ENCODE peak calls at places on chromosome 18, in ten cellular contexts. Y is HepG2, O is choroid plexus epithelial cell, K is tibial nerve, D is lower leg skin, N is HFFc6, M is upper lobe of right lung, S is mammary epithelial cell, B is astrocyte of the spinal cord, U is fibroblast of pulmonary artery. T is an unnamed sample.

GRCh38 chr18:22667158-22667557 is 249.4 kb upstream of the CTAGE1 start:
- DNase-seq in Y (no peak), O (no peak), K (no peak), D (no peak), N (no peak), M (no peak), S (no peak), B (no peak), U (no peak), T (no peak)

GRCh38 chr18:69455120-69455519 is 54.4 kb downstream of the DOK6 start:
- DNase-seq in Y (no peak), O (peak), K (no peak), D (no peak), N (no peak), M (no peak), S (no peak), B (no peak), U (no peak), T (no peak)

GRCh38 chr18:72848534-72849237 is 19.1 kb downstream of the NETO1 start:
- DNase-seq in Y (no peak), O (no peak), K (no peak), D (no peak), N (no peak), M (no peak), S (peak), B (peak), U (no peak), T (peak)

GRCh38 chr18:6672909-6673308 is 56.6 kb upstream of the ARHGAP28 start:
- DNase-seq in Y (no peak), O (no peak), K (no peak), D (no peak), N (no peak), M (no peak), S (no peak), B (no peak), U (no peak), T (no peak)

GRCh38 chr18:12989397-12990127 is 1.6 kb upstream of the CEP192 start:
- DNase-seq in Y (no peak), O (no peak), K (no peak), D (no peak), N (no peak), M (no peak), S (no peak), B (no peak), U (no peak), T (no peak)

GRCh38 chr18:21769206-21769605 is 28.6 kb downstream of the MIB1 start:
- DNase-seq in Y (no peak), O (no peak), K (no peak), D (no peak), N (no peak), M (no peak), S (no peak), B (peak), U (no peak), T (no peak)

GRCh38 chr18:57970356-57971095 is 73.5 kb upstream of the NEDD4L start:
- DNase-seq in Y (peak), O (no peak), K (no peak), D (no peak), N (no peak), M (no peak), S (no peak), B (no peak), U (no peak), T (no peak)

GRCh38 chr18:21490745-21491144 is 109.8 kb downstream of the ESCO1 start:
- DNase-seq in Y (no peak), O (peak), K (no peak), D (no peak), N (no peak), M (no peak), S (no peak), B (no peak), U (no peak), T (no peak)

GRCh38 chr18:61869631-61870030 is 23.2 kb downstream of the RNF152 start:
- DNase-seq in Y (no peak), O (peak), K (no peak), D (no peak), N (no peak), M (no peak), S (no peak), B (no peak), U (no peak), T (no peak)

GRCh38 chr18:34729264-34729663 is 19.2 kb downstream of the DTNA start:
- DNase-seq in Y (peak), O (peak), K (no peak), D (no peak), N (peak), M (no peak), S (peak), B (peak), U (peak), T (no peak)

GRCh38 chr18:12309683-12310198 is 1.7 kb downstream of the TUBB6 start:
- DNase-seq in Y (no peak), O (peak), K (no peak), D (no peak), N (peak), M (no peak), S (peak), B (no peak), U (peak), T (no peak)

GRCh38 chr18:27014841-27015240 is 149.3 kb upstream of the AQP4 start:
- DNase-seq in Y (peak), O (no peak), K (no peak), D (no peak), N (no peak), M (no peak), S (no peak), B (no peak), U (no peak), T (no peak)

GRCh38 chr18:30163573-30163972 is 879.0 kb downstream of the DSC3 start:
- DNase-seq in Y (no peak), O (no peak), K (no peak), D (no peak), N (no peak), M (no peak), S (peak), B (no peak), U (no peak), T (no peak)

GRCh38 chr18:58298251-58299134 is 254.5 kb downstream of the NEDD4L start:
- DNase-seq in Y (no peak), O (no peak), K (no peak), D (no peak), N (no peak), M (no peak), S (no peak), B (no peak), U (no peak), T (no peak)

GRCh38 chr18:21735452-21736015 is 5.1 kb upstream of the MIB1 start:
- DNase-seq in Y (peak), O (peak), K (no peak), D (no peak), N (peak), M (peak), S (no peak), B (peak), U (peak), T (no peak)

GRCh38 chr18:51185075-51185474 is 12.4 kb downstream of the MEX3C start:
- DNase-seq in Y (no peak), O (peak), K (no peak), D (no peak), N (no peak), M (no peak), S (no peak), B (no peak), U (no peak), T (no peak)

GRCh38 chr18:64288446-64288845 is 139.6 kb upstream of the LINC00305 start:
- DNase-seq in Y (no peak), O (no peak), K (no peak), D (no peak), N (no peak), M (no peak), S (no peak), B (no peak), U (no peak), T (no peak)

DNA sequence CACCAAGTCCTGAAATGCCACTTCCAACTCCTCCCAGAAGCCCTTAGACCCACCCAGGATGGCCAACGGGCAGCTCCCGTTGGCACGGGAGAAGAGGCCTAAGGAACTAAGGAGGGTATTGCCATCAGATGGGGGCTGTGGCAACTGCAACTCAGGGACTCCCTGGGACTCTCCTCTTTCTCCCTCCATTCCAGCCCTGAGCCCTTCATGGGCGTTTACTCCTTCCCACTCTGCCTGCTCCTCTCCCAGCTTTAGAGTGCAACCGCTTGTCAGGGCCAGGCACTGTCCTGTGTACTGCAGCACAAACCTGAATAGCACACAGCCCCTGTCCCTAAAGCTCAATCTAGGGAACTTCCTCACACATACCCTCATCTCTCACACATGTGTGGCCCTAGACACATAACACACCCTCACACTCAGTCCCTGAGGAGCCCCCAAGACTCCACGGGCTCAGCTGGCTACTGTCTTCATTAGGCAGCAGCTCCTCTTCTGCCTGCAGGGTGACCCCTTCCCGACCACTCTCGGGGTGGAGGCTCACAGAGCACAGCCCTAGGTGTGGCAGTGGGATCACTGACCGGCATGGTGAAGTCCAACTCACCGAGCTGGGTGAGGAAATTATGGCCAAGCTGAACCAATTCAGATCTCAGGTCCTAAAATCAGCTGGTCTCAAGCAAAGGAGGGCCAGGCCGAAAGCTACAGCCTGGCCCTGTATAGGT is 316.3 kb downstream of the CELF4 start:
- DNase-seq in Y (no peak), O (no peak), K (no peak), D (no peak), N (no peak), M (peak), S (no peak), B (no peak), U (no peak), T (no peak)
- TF ChIP-seq CTCF in Y (no peak), O (no peak), K (no peak), D (no peak), N (no peak), M (no peak), S (no peak), B (no peak), U (no peak), T (no peak)

DNA sequence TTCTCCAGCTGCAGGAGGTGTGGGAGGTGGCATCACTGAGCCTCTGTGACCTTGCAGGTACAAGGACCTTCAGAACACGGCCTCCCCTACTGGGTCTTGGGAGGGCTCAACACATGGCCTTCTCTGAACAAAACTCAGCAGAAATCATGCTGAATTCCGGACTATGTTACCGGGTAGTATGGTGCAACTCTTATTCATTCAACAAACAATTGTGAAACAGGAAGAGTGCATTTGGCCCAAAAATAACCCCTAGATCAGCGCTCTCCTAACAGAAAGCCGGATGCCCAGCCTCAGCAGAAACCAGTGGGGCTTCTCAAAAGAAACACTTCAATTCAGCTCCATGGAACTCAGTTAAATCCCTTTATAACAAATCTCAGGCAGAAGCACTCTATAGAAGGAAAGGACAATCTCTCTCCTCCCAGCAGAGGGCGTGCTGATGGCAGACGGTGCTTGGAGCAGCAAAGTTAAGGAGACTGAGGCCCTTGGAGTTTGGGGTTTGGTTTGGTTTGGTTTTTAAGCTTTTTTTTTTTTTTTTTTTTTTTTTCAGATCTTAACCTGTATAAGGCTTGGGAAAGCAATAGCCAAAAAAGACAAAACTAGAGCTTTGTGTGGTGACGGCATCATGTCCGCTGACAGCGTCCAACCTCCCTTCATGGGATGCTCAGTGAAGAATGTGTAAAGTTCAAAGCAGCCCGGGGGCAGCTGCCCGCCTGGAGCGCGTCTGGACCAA is 104.2 kb upstream of the SALL3 start:
- DNase-seq in Y (peak), O (peak), K (no peak), D (no peak), N (no peak), M (no peak), S (no peak), B (no peak), U (peak), T (no peak)
- TF ChIP-seq CTCF in Y (peak), O (peak), K (peak), D (no peak), N (peak), M (peak), S (peak), B (peak), U (peak), T (peak)

GRCh38 chr18:33022370-33022769 is 249.5 kb upstream of the KLHL14 start:
- DNase-seq in Y (no peak), O (no peak), K (no peak), D (no peak), N (no peak), M (no peak), S (no peak), B (no peak), U (no peak), T (no peak)
- TF ChIP-seq CTCF in Y (no peak), O (no peak), K (no peak), D (no peak), N (no peak), M (no peak), S (peak), B (no peak), U (no peak), T (no peak)

GRCh38 chr18:48055351-48055750 is 124.9 kb upstream of the SMAD2 start:
- DNase-seq in Y (no peak), O (no peak), K (no peak), D (no peak), N (no peak), M (peak), S (no peak), B (no peak), U (no peak), T (no peak)
- TF ChIP-seq CTCF in Y (no peak), O (no peak), K (no peak), D (no peak), N (no peak), M (no peak), S (no peak), B (no peak), U (no peak), T (no peak)

DNA sequence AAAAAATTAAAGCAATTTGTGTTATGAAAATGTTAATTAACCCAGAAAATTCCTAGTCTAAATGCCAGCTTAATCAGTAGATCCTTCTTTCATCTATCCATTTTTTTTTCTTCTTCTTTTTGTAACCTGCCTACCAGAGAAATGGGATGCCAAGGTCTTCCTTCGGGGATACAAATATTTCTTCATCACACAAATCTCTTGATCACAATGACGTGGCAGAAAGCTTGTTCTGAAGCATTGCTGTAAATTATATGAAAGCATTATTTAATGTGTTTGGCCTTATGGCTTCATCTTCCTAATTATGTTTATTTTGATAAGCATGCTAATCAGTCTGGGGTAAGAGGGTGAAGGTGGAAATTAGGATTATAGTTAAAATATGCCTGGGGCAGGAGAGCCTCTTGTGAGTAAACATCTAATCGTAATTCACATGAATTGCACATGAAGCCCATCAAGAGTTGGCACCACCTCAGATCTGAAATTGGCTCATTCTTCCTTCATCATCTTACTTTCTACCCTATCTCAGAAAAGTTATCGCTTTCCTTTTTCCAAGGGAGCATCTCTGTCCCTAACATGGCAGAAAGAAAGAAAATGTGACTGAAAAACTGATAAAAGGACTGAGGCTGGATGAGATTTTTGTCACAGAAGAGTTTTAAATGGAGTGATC is 77.1 kb upstream of the PMAIP1 start:
- DNase-seq in Y (no peak), O (no peak), K (no peak), D (no peak), N (no peak), M (no peak), S (no peak), B (no peak), U (no peak), T (no peak)
- TF ChIP-seq CTCF in Y (no peak), O (no peak), K (no peak), D (no peak), N (no peak), M (no peak), S (no peak), B (no peak), U (no peak), T (no peak)

DNA sequence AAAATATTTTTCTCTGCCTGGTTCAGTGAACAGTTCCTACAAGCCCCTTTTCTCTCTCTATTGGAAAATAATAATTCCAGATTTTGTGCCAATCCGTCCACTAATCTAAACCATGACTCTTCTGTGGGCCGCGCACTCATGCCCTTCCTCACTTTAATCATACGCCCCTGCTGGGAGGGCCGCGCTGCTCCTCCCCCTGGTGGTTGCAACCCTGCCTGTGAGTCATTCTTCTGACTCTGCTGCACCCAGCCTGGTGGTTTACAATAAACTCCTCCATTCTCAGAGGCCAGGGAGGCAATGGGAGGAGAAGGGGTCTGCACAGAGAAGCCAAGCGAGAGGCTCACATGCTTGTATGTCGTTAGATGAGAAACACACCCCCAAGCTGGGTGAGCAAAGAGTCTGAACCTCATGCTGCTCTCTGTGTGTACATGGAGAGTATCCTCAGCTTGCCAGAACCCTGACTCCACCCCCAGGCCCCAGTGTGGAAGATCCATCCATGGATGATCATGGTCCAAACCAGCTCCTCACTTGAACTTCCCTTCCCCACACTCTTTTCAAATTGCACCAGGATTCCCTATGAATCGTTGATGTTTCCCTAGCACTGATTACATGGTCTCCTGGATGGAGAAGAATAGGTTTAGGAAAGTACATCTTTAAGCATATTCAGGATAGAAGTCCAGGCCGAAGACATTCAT is 228.9 kb downstream of the ANKRD30B start:
- DNase-seq in Y (no peak), O (peak), K (no peak), D (peak), N (no peak), M (no peak), S (peak), B (peak), U (no peak), T (no peak)
- TF ChIP-seq CTCF in Y (no peak), O (no peak), K (no peak), D (no peak), N (no peak), M (no peak), S (peak), B (peak), U (no peak), T (no peak)

GRCh38 chr18:3448845-3449701 is 899 bp upstream of the TGIF1 start:
- DNase-seq in Y (peak), O (peak), K (peak), D (peak), N (peak), M (peak), S (peak), B (peak), U (peak), T (no peak)

GRCh38 chr18:3450358-3451107 is 561 bp downstream of the TGIF1 start:
- DNase-seq in Y (no peak), O (peak), K (peak), D (peak), N (peak), M (peak), S (no peak), B (peak), U (peak), T (no peak)

GRCh38 chr18:3447035-3447894 is 2.7 kb upstream of the TGIF1 start:
- DNase-seq in Y (no peak), O (peak), K (peak), D (peak), N (peak), M (peak), S (peak), B (peak), U (peak), T (no peak)

GRCh38 chr18:3449702-3450357 is at the start of gene TGIF1:
- DNase-seq in Y (peak), O (peak), K (peak), D (peak), N (peak), M (peak), S (peak), B (peak), U (peak), T (no peak)

DNA sequence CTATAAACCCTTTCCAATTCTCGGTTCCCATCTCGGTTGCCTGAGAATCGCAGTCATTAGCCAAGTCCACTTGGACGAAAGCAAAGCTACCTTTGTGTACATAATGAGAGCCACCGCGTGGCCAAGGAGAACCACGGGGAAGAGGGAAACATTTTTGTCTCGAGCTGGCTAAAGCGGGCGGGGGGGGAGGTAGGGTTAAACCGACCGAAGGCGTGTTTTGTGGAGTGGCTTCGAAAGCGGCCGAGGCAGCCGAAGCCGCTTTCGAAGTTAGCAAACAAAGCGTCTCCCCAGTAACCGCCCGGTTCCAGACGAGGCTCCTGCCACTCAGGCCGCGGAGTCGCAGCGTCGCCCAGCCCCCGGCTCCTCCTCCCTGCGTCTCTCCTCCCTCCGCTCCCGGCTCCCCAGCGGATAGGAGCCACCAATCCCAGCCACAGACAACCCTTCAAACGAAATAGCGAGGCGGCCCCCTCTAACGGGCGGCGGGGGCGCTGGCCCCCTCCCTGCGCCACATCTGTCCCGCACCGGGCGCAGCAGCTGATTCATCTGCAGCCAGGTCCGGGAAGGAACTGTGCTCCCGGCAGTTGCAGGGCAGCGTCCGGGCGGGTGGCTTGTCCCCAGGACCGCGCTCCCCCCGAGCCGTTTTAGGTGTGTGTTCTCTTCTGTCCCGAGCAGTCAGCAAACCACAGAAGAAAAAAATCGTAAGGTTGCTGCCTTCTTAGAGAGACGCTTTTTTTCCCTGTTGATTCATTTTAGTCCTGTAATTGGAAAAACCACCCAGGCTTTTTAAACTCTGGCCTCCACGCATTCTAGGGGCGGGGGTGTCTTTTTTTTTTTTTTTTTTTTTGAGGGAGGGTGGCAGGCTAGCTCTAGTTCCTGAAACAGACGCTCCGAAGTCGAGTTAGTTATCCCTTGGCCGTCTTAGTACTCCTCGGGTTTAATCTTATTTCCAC is 1.8 kb upstream of the TGIF1 start:
- DNase-seq in Y (peak), O (peak), K (peak), D (peak), N (peak), M (peak), S (peak), B (peak), U (peak), T (no peak)
- TF ChIP-seq CTCF in Y (peak), O (peak), K (no peak), D (no peak), N (peak), M (peak), S (peak), B (peak), U (peak), T (peak)

GRCh38 chr18:77970814-77971213 is 721.2 kb downstream of the GALR1 start:
- DNase-seq in Y (no peak), O (no peak), K (no peak), D (no peak), N (no peak), M (no peak), S (no peak), B (no peak), U (no peak), T (no peak)
- TF ChIP-seq CTCF in Y (no peak), O (no peak), K (no peak), D (no peak), N (no peak), M (no peak), S (no peak), B (no peak), U (no peak), T (no peak)